ENCODE peak calls at places on chromosomes 7 and 10, in nine cellular contexts. T is hypothalamus, B is epithelial cell of proximal tubule, M is fibroblast of the conjunctiva, O is AG04450, N is RPMI8226, I is NCI-H1105, V is neural crest cell, Q is dorsolateral prefrontal cortex. D is an unnamed sample.

GRCh38 chr10:123724747-123725146 is 58.6 kb downstream of the GPR26 start:
- DNase-seq in T (no peak), B (no peak), M (no peak), O (no peak), N (no peak), I (no peak), V (no peak), Q (no peak), D (no peak)

GRCh38 chr10:5943536-5943935 is 33.8 kb downstream of the IL15RA start:
- DNase-seq in T (no peak), B (no peak), M (no peak), O (no peak), N (no peak), I (no peak), V (no peak), Q (no peak), D (no peak)

GRCh38 chr7:54014765-54015164 is 527.4 kb upstream of the VSTM2A start:
- DNase-seq in T (no peak), B (no peak), M (no peak), O (no peak), N (no peak), I (no peak), V (no peak), Q (no peak), D (no peak)

GRCh38 chr10:57579926-57580325 is 687.8 kb downstream of the IPMK start:
- DNase-seq in T (no peak), B (peak), M (no peak), O (no peak), N (no peak), I (peak), V (no peak), Q (no peak), D (no peak)

GRCh38 chr7:42254217-42254616 is 17.2 kb upstream of the GLI3 start:
- DNase-seq in T (no peak), B (peak), M (no peak), O (no peak), N (no peak), I (no peak), V (no peak), Q (no peak), D (no peak)

GRCh38 chr7:14133752-14134151 is 144.3 kb upstream of the ETV1 start:
- DNase-seq in T (no peak), B (no peak), M (no peak), O (no peak), N (no peak), I (no peak), V (no peak), Q (no peak), D (no peak)

GRCh38 chr7:94276797-94277196 is 117.9 kb upstream of the COL1A2 start:
- DNase-seq in T (no peak), B (no peak), M (no peak), O (no peak), N (no peak), I (peak), V (no peak), Q (no peak), D (no peak)

GRCh38 chr10:95560288-95561199 is 627 bp downstream of the SORBS1 start:
- DNase-seq in T (peak), B (no peak), M (no peak), O (no peak), N (peak), I (no peak), V (peak), Q (peak), D (peak)

GRCh38 chr10:89073719-89074118 is 83.1 kb downstream of the FAS start:
- DNase-seq in T (no peak), B (no peak), M (no peak), O (no peak), N (no peak), I (no peak), V (no peak), Q (no peak), D (no peak)

GRCh38 chr10:51230828-51231227 is 156.5 kb downstream of the PRKG1 start:
- DNase-seq in T (no peak), B (no peak), M (no peak), O (no peak), N (no peak), I (no peak), V (no peak), Q (no peak), D (no peak)

GRCh38 chr10:126905776-126906703 is 812 bp downstream of the DOCK1 start:
- DNase-seq in T (no peak), B (no peak), M (no peak), O (no peak), N (no peak), I (no peak), V (peak), Q (no peak), D (no peak)

GRCh38 chr10:6027929-6028328 is 34.2 kb downstream of the IL2RA start:
- DNase-seq in T (no peak), B (no peak), M (no peak), O (no peak), N (no peak), I (no peak), V (no peak), Q (no peak), D (no peak)

GRCh38 chr10:93921338-93921737 is 27.6 kb downstream of the SLC35G1 start:
- DNase-seq in T (no peak), B (no peak), M (no peak), O (no peak), N (peak), I (no peak), V (no peak), Q (no peak), D (no peak)

GRCh38 chr7:37323912-37324430 is 124.7 kb downstream of the ELMO1 start:
- DNase-seq in T (no peak), B (no peak), M (no peak), O (no peak), N (no peak), I (no peak), V (no peak), Q (no peak), D (no peak)

GRCh38 chr10:44724415-44725174 is 186.5 kb upstream of the TMEM72 start:
- DNase-seq in T (no peak), B (no peak), M (no peak), O (no peak), N (peak), I (no peak), V (no peak), Q (no peak), D (no peak)

GRCh38 chr7:33982425-33982786 is 77.1 kb downstream of the BMPER start:
- DNase-seq in T (no peak), B (no peak), M (peak), O (no peak), N (no peak), I (no peak), V (no peak), Q (no peak), D (no peak)

GRCh38 chr10:110226926-110227641 is 19.7 kb downstream of the MXI1 start:
- DNase-seq in T (peak), B (no peak), M (no peak), O (no peak), N (peak), I (no peak), V (no peak), Q (peak), D (peak)

GRCh38 chr7:90560730-90561129 is 35.4 kb upstream of the CDK14 start:
- DNase-seq in T (no peak), B (no peak), M (no peak), O (no peak), N (no peak), I (no peak), V (no peak), Q (no peak), D (no peak)

GRCh38 chr7:36272567-36273269 is 116.9 kb upstream of the ANLN start:
- DNase-seq in T (no peak), B (no peak), M (no peak), O (no peak), N (no peak), I (no peak), V (no peak), Q (no peak), D (no peak)

GRCh38 chr7:14748461-14748860 is 154.1 kb downstream of the DGKB start:
- DNase-seq in T (no peak), B (no peak), M (peak), O (peak), N (no peak), I (no peak), V (no peak), Q (no peak), D (no peak)

GRCh38 chr7:18978108-18978495 is 139.3 kb downstream of the TWIST1 start:
- DNase-seq in T (no peak), B (peak), M (peak), O (peak), N (no peak), I (no peak), V (no peak), Q (no peak), D (no peak)

GRCh38 chr10:77012811-77013500 is 624.7 kb downstream of the KCNMA1 start:
- DNase-seq in T (no peak), B (no peak), M (no peak), O (no peak), N (no peak), I (no peak), V (no peak), Q (no peak), D (no peak)

GRCh38 chr10:117663750-117664149 is 121.2 kb downstream of the EMX2 start:
- DNase-seq in T (no peak), B (peak), M (peak), O (no peak), N (no peak), I (no peak), V (no peak), Q (no peak), D (no peak)